ENCODE peak calls at places on chromosome 2, in nine cellular contexts. F, T, P, H, X, A, Y, B and L are unnamed samples.

GRCh38 chr2:214611015-214611414 is 198.5 kb downstream of the BARD1 start:
- DNase-seq in A (no peak), H (no peak), P (no peak), X (no peak), F (no peak), B (no peak), Y (no peak), T (no peak), L (no peak)

GRCh38 chr2:241224068-241224850 is 35.8 kb downstream of the ANO7 start:
- DNase-seq in X (peak; percentile 45), P (peak; percentile 33), F (no peak), B (no peak), A (no peak), Y (peak; percentile 82), T (peak; percentile 65), H (peak; percentile 66), L (no peak)

GRCh38 chr2:141151611-141152286 is 979.1 kb downstream of the LRP1B start:
- DNase-seq in H (no peak), A (no peak), B (no peak), X (no peak), T (no peak), Y (no peak), P (no peak), F (no peak), L (no peak)

GRCh38 chr2:165016772-165017411 is 61.6 kb upstream of the SLC38A11 start:
- DNase-seq in H (peak; percentile 65), F (peak; percentile 31), A (no peak), B (peak; percentile 53), Y (peak; percentile 77), X (peak; percentile 81), T (no peak), P (peak; percentile 64), L (no peak)

GRCh38 chr2:24708537-24709152 is 84.5 kb downstream of the PTRHD1 start:
- DNase-seq in Y (peak; percentile 60), P (peak; percentile 46), X (peak; percentile 60), B (peak; percentile 74), F (no peak), H (peak; percentile 82), A (no peak), T (no peak), L (no peak)

GRCh38 chr2:181682026-181682789 is 1.9 kb upstream of the NEUROD1 start:
- DNase-seq in T (no peak), P (no peak), B (no peak), F (no peak), X (no peak), H (no peak), Y (no peak), A (no peak), L (no peak)

GRCh38 chr2:54803783-54804758 is 80.6 kb downstream of the EML6 start:
- DNase-seq in B (no peak), P (no peak), T (no peak), H (no peak), Y (peak; percentile 46), A (no peak), F (no peak), X (no peak), L (no peak)

GRCh38 chr2:120731175-120731574 is 4.5 kb upstream of the GLI2 start:
- DNase-seq in F (no peak), B (no peak), T (no peak), Y (no peak), H (no peak), X (no peak), P (no peak), A (no peak), L (no peak)

GRCh38 chr2:152415811-152416210 is 80.8 kb downstream of the FMNL2 start:
- DNase-seq in Y (peak; percentile 20), T (no peak), B (no peak), P (no peak), F (no peak), X (no peak), H (no peak), A (no peak), L (no peak)

GRCh38 chr2:160491922-160492371 is 1.7 kb downstream of the RBMS1 start:
- DNase-seq in P (peak; percentile 45), T (no peak), H (peak; percentile 75), X (peak; percentile 84), Y (peak; percentile 89), A (no peak), F (no peak), B (peak; percentile 83), L (no peak)

GRCh38 chr2:150234787-150235512 is 252.5 kb downstream of the RND3 start:
- DNase-seq in T (no peak), X (peak; percentile 90), F (no peak), H (peak; percentile 93), A (no peak), Y (peak; percentile 96), P (peak; percentile 62), B (peak; percentile 96), L (no peak)

GRCh38 chr2:189641565-189641964 is 19.7 kb upstream of the ASNSD1 start:
- DNase-seq in P (no peak), A (no peak), T (no peak), B (no peak), Y (peak; percentile 56), X (no peak), F (no peak), H (peak; percentile 66), L (no peak)

GRCh38 chr2:74052732-74053712 is 68.3 kb downstream of the TET3 start:
- DNase-seq in X (no peak), B (no peak), A (no peak), P (no peak), T (no peak), Y (no peak), H (no peak), F (no peak), L (no peak)

GRCh38 chr2:222842517-222843174 is 18.2 kb upstream of the ACSL3 start:
- DNase-seq in A (no peak), F (no peak), X (peak; percentile 54), B (peak; percentile 51), T (no peak), Y (peak; percentile 8), P (peak; percentile 87), H (peak; percentile 74), L (no peak)

GRCh38 chr2:125313806-125314205 is 1288.7 kb downstream of the CNTNAP5 start:
- DNase-seq in H (no peak), X (no peak), T (no peak), A (no peak), F (no peak), Y (no peak), P (no peak), B (no peak), L (no peak)